ENCODE peak calls at places on chromosomes 3 and 15, in five cellular contexts. One of them, this sample, is unnamed.

GRCh38 chr3:23945653-23945902 is 492 bp downstream of the NR1D2 start:
- DNase-seq in adrenal gland: no peak
- DNase-seq in IMR-90: no peak
- DNase-seq in uterus: no peak
- DNase-seq in breast epithelium: no peak
- DNase-seq in this sample: no peak

GRCh38 chr15:38259134-38259533 is 6.5 kb downstream of the SPRED1 start:
- DNase-seq in adrenal gland: no peak
- DNase-seq in IMR-90: no peak
- DNase-seq in uterus: no peak
- DNase-seq in breast epithelium: no peak
- DNase-seq in this sample: no peak

GRCh38 chr3:184358921-184359350 is 2.5 kb downstream of the CLCN2 start:
- DNase-seq in adrenal gland: no peak
- DNase-seq in IMR-90: no peak
- DNase-seq in uterus: no peak
- DNase-seq in breast epithelium: no peak
- DNase-seq in this sample: no peak

GRCh38 chr3:136343873-136344281 is 93.7 kb downstream of the PCCB start:
- DNase-seq in adrenal gland: peak; percentile 88
- DNase-seq in IMR-90: peak; percentile 98
- DNase-seq in uterus: peak; percentile 78
- DNase-seq in breast epithelium: peak; percentile 64
- DNase-seq in this sample: peak; percentile 70

GRCh38 chr15:23567921-23568320 is 2.4 kb downstream of the MKRN3 start:
- DNase-seq in adrenal gland: no peak
- DNase-seq in IMR-90: no peak
- DNase-seq in uterus: no peak
- DNase-seq in breast epithelium: no peak
- DNase-seq in this sample: no peak

GRCh38 chr3:48412375-48413001 is 17.4 kb downstream of the PLXNB1 start:
- DNase-seq in adrenal gland: no peak
- DNase-seq in IMR-90: no peak
- DNase-seq in uterus: no peak
- DNase-seq in breast epithelium: no peak
- DNase-seq in this sample: no peak

GRCh38 chr3:102059145-102059943 is 210.0 kb downstream of the NFKBIZ start:
- DNase-seq in adrenal gland: no peak
- DNase-seq in IMR-90: no peak
- DNase-seq in uterus: no peak
- DNase-seq in breast epithelium: no peak
- DNase-seq in this sample: no peak

GRCh38 chr15:73650387-73651126 is 17.4 kb upstream of the NPTN start:
- DNase-seq in adrenal gland: no peak
- DNase-seq in IMR-90: peak; percentile 61
- DNase-seq in uterus: no peak
- DNase-seq in breast epithelium: no peak
- DNase-seq in this sample: no peak

GRCh38 chr3:40229411-40229810 is 80.1 kb upstream of the EIF1B start:
- DNase-seq in adrenal gland: no peak
- DNase-seq in IMR-90: no peak
- DNase-seq in uterus: no peak
- DNase-seq in breast epithelium: no peak
- DNase-seq in this sample: no peak

GRCh38 chr15:68190048-68190447 is 15.1 kb downstream of the CALML4 start:
- DNase-seq in adrenal gland: no peak
- DNase-seq in IMR-90: no peak
- DNase-seq in uterus: no peak
- DNase-seq in breast epithelium: no peak
- DNase-seq in this sample: no peak

GRCh38 chr15:68188647-68189046 is 16.5 kb downstream of the CALML4 start:
- DNase-seq in adrenal gland: no peak
- DNase-seq in IMR-90: no peak
- DNase-seq in uterus: no peak
- DNase-seq in breast epithelium: no peak
- DNase-seq in this sample: no peak

GRCh38 chr15:68192117-68192516 is 13.0 kb downstream of the CALML4 start:
- DNase-seq in adrenal gland: no peak
- DNase-seq in IMR-90: no peak
- DNase-seq in uterus: no peak
- DNase-seq in breast epithelium: no peak
- DNase-seq in this sample: no peak

GRCh38 chr15:68192804-68193521 is 12.2 kb downstream of the CALML4 start:
- DNase-seq in adrenal gland: no peak
- DNase-seq in IMR-90: no peak
- DNase-seq in uterus: no peak
- DNase-seq in breast epithelium: no peak
- DNase-seq in this sample: no peak

GRCh38 chr15:68191555-68191954 is 13.6 kb downstream of the CALML4 start:
- DNase-seq in adrenal gland: no peak
- DNase-seq in IMR-90: no peak
- DNase-seq in uterus: no peak
- DNase-seq in breast epithelium: no peak
- DNase-seq in this sample: no peak
- H3K4me1 ChIP-seq in adrenal gland: peaks cover 15% of the 10 kb centered on the region
- H3K4me1 ChIP-seq in IMR-90: peaks cover 9% of the 10 kb centered on the region
- H3K4me1 ChIP-seq in uterus: peaks cover 11% of the 10 kb centered on the region
- H3K4me1 ChIP-seq in breast epithelium: no peaks in the 10 kb centered on the region
- H3K4me1 ChIP-seq in this sample: peaks cover 17% of the 10 kb centered on the region

DNA sequence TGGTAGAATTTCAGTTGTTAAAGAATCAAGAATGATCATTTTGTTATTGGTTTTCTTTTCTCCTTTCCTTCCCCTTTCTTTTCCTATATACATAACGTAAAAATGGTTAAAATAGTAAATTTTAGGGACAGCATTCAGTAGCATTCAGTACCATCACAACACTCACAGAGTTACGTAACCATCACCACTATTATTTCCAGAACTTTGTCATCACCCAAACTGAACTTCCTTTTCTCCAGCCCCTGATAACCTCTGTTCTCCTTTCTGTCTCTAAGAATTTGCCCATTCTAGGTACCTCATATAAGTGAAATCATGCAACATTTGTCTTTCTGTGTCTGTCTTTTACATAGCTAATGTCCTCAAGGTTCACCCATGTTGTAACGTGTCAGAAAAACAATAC is 165.4 kb downstream of the AKAP13 start:
- DNase-seq in adrenal gland: no peak
- DNase-seq in IMR-90: no peak
- DNase-seq in uterus: no peak
- DNase-seq in breast epithelium: no peak
- DNase-seq in this sample: no peak
- H3K4me3 ChIP-seq in adrenal gland: no peak overlapping the region
- H3K4me3 ChIP-seq in IMR-90: no peak overlapping the region
- H3K4me3 ChIP-seq in uterus: no peak overlapping the region
- H3K4me3 ChIP-seq in breast epithelium: no peak overlapping the region
- H3K4me3 ChIP-seq in this sample: no peak overlapping the region

DNA sequence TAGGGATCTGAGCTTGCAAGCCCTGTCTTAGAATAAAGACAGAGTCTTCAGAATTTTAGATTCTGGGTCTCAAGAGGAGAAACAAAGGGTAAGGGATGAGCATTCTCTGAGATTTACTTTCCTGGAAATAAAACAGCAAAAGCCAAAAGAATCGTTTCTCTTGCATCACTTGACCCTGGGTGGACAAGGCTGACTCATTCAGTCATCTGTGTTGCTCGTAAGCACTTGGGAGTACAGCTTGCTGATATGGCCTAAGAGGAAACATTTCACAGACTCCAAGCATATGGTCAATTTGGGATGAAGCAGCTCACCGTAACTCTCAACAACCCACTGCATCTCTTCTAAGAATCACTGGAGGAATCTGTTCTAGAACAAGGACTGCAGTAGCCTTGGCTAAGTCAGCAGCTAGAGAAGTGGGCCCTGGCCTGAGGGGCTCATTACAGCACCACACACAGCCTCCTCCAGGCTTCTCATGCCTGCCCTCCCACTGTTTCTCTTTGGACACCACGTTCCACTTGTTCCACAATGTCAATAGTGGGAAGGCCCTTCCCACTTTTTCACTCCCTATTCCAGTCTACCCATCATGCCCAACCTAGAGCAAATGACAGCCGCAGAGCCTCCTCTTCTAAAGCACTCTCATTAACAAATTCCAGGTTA is 86.1 kb downstream of the RFTN1 start:
- DNase-seq in adrenal gland: peak; percentile 37
- DNase-seq in IMR-90: peak; percentile 97
- DNase-seq in uterus: peak; percentile 85
- DNase-seq in breast epithelium: no peak
- DNase-seq in this sample: no peak
- TF ChIP-seq POLR2A in adrenal gland: no peak
- TF ChIP-seq POLR2A in IMR-90: no peak
- TF ChIP-seq POLR2A in uterus: no peak
- TF ChIP-seq POLR2A in breast epithelium: no peak
- TF ChIP-seq POLR2A in this sample: no peak

GRCh38 chr15:68672251-68672650 is 93.5 kb downstream of the CORO2B start:
- DNase-seq in adrenal gland: no peak
- DNase-seq in IMR-90: no peak
- DNase-seq in uterus: peak; percentile 2
- DNase-seq in breast epithelium: no peak
- DNase-seq in this sample: no peak
- H3K4me1 ChIP-seq in adrenal gland: no peaks in the 10 kb centered on the region
- H3K4me1 ChIP-seq in IMR-90: no peaks in the 10 kb centered on the region
- H3K4me1 ChIP-seq in uterus: no peaks in the 10 kb centered on the region
- H3K4me1 ChIP-seq in breast epithelium: no peaks in the 10 kb centered on the region
- H3K4me1 ChIP-seq in this sample: no peaks in the 10 kb centered on the region

GRCh38 chr15:67548862-67549651 is 6.6 kb downstream of the MAP2K5 start:
- DNase-seq in adrenal gland: no peak
- DNase-seq in IMR-90: no peak
- DNase-seq in uterus: no peak
- DNase-seq in breast epithelium: no peak
- DNase-seq in this sample: no peak

GRCh38 chr15:67548532-67548852 is 6.0 kb downstream of the MAP2K5 start:
- DNase-seq in adrenal gland: no peak
- DNase-seq in IMR-90: no peak
- DNase-seq in uterus: no peak
- DNase-seq in breast epithelium: no peak
- DNase-seq in this sample: no peak

GRCh38 chr15:67551207-67551743 is 8.8 kb downstream of the MAP2K5 start:
- DNase-seq in adrenal gland: no peak
- DNase-seq in IMR-90: no peak
- DNase-seq in uterus: no peak
- DNase-seq in breast epithelium: no peak
- DNase-seq in this sample: no peak

GRCh38 chr15:67550522-67550921 is 8.0 kb downstream of the MAP2K5 start:
- DNase-seq in adrenal gland: peak; percentile 26
- DNase-seq in IMR-90: peak; percentile 34
- DNase-seq in uterus: no peak
- DNase-seq in breast epithelium: no peak
- DNase-seq in this sample: no peak

DNA sequence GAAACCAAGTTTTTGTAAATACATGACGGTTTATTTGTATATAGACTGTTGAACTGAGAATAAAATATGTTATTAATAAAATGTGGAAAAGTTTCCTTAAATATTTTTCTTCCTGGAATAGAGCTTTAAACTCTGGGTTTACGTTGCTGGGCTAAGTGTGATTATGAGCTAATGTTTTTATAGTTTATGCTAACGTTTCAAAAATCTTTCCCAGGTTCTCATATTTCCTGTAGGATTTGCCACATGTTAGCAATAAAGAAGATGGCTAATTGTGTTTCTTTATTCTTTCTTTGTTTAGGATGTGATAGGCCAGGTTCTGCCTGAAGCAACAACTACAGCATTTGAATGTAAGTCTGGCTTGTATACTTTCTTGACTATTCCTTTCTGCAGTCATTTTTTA is 7.2 kb downstream of the MAP2K5 start:
- DNase-seq in adrenal gland: no peak
- DNase-seq in IMR-90: peak; percentile 9
- DNase-seq in uterus: no peak
- DNase-seq in breast epithelium: no peak
- DNase-seq in this sample: no peak
- H3K4me3 ChIP-seq in adrenal gland: no peak overlapping the region
- H3K4me3 ChIP-seq in IMR-90: no peak overlapping the region
- H3K4me3 ChIP-seq in uterus: no peak overlapping the region
- H3K4me3 ChIP-seq in breast epithelium: no peak overlapping the region
- H3K4me3 ChIP-seq in this sample: no peak overlapping the region

GRCh38 chr15:40763801-40764765 is at the start of gene GCHFR:
- DNase-seq in adrenal gland: peak; percentile 72
- DNase-seq in IMR-90: peak; percentile 47
- DNase-seq in uterus: peak; percentile 78
- DNase-seq in breast epithelium: peak; percentile 65
- DNase-seq in this sample: peak; percentile 72
- TF ChIP-seq POLR2A in adrenal gland: peak; percentile 74
- TF ChIP-seq POLR2A in IMR-90: no peak
- TF ChIP-seq POLR2A in uterus: peak; percentile 53
- TF ChIP-seq POLR2A in breast epithelium: no peak
- TF ChIP-seq POLR2A in this sample: peak; percentile 56